ENCODE peak calls at places on chromosomes 16 and 17, in nine cellular contexts. T is body of pancreas, F is sigmoid colon, J is neural progenitor cell, M is mammary epithelial cell, Z is suprapubic skin, V is keratinocyte, X is esophagus squamous epithelium, Q is bronchial epithelial cell. W is an unnamed sample.
A peak's percentile ranks its signal among the peaks of the same experiment; 100 is the strongest.

GRCh38 chr17:43994272-43995149 is 9.9 kb upstream of the NAGS start:
- DNase-seq in J (peak; percentile 86), F (peak; percentile 83), T (peak; percentile 70), Q (no peak), V (no peak), X (no peak), M (peak; percentile 28), Z (no peak), W (peak; percentile 81)

GRCh38 chr17:60102632-60103047 is 23.9 kb upstream of the HEATR6 start:
- DNase-seq in J (no peak), M (no peak), T (no peak), Z (no peak), V (peak; percentile 13), F (no peak), Q (peak; percentile 63), X (no peak), W (no peak)

GRCh38 chr17:28227278-28228108 is 91.5 kb upstream of the TMEM97 start:
- DNase-seq in Q (peak; percentile 78), F (no peak), X (no peak), T (peak; percentile 98), V (peak; percentile 52), M (peak; percentile 73), J (peak; percentile 99), Z (peak; percentile 78), W (peak; percentile 93)

GRCh38 chr16:1776672-1776955 is 3.7 kb upstream of the MRPS34 start:
- DNase-seq in X (no peak), Z (no peak), M (no peak), F (no peak), V (no peak), T (no peak), Q (no peak), J (no peak), W (no peak)

GRCh38 chr16:5709889-5710288 is 612.3 kb upstream of the EEF2KMT start:
- DNase-seq in J (peak; percentile 82), V (no peak), T (no peak), Q (no peak), F (no peak), Z (no peak), X (no peak), M (no peak), W (peak; percentile 61)

GRCh38 chr16:57576429-57576870 is 34.0 kb downstream of the ADGRG5 start:
- DNase-seq in Q (peak; percentile 55), X (no peak), Z (no peak), V (peak; percentile 36), M (peak; percentile 38), T (peak; percentile 84), F (peak; percentile 78), J (peak; percentile 86), W (peak; percentile 84)

GRCh38 chr17:2796164-2797140 is at the start of gene RAP1GAP2:
- DNase-seq in F (peak; percentile 77), T (no peak), Q (no peak), X (peak; percentile 46), Z (no peak), M (no peak), V (no peak), J (no peak), W (no peak)

GRCh38 chr17:82098169-82098938 is at the start of gene FASN:
- DNase-seq in Q (peak; percentile 79), Z (peak; percentile 98), V (peak; percentile 58), M (peak; percentile 93), X (peak; percentile 58), F (peak; percentile 97), T (peak; percentile 94), J (peak; percentile 99), W (peak; percentile 98)

GRCh38 chr16:19071811-19072777 is 4.7 kb downstream of the COQ7 start:
- DNase-seq in Q (peak; percentile 57), J (peak; percentile 66), T (peak; percentile 54), V (no peak), X (no peak), Z (no peak), F (no peak), M (peak; percentile 53), W (peak; percentile 77)

GRCh38 chr17:49723423-49723822 is 15.7 kb upstream of the SLC35B1 start:
- DNase-seq in X (no peak), T (peak; percentile 32), F (peak; percentile 94), J (no peak), M (no peak), Q (no peak), V (no peak), Z (no peak), W (no peak)

GRCh38 chr16:68370921-68371651 is 60.3 kb downstream of the PRMT7 start:
- DNase-seq in T (no peak), J (no peak), X (no peak), Z (no peak), M (no peak), V (no peak), Q (no peak), F (no peak), W (no peak)

GRCh38 chr17:31388770-31389672 is 2.5 kb upstream of the RAB11FIP4 start:
- DNase-seq in Q (no peak), Z (no peak), M (no peak), J (peak; percentile 70), F (no peak), X (no peak), T (peak; percentile 18), V (no peak), W (peak; percentile 30)

GRCh38 chr17:1002771-1003555 is 6.0 kb downstream of the TIMM22 start:
- DNase-seq in X (no peak), V (no peak), F (no peak), Z (no peak), M (no peak), T (no peak), J (no peak), Q (no peak), W (no peak)

GRCh38 chr17:4198995-4199394 is 56.0 kb downstream of the CYB5D2 start:
- DNase-seq in M (no peak), Z (no peak), F (no peak), Q (no peak), J (no peak), V (no peak), T (no peak), X (no peak), W (no peak)

GRCh38 chr17:82942166-82943130 is 102.6 kb upstream of the ZNF750 start:
- DNase-seq in V (no peak), Q (no peak), X (no peak), M (no peak), T (peak; percentile 4), F (peak; percentile 50), J (no peak), Z (no peak), W (no peak)

GRCh38 chr16:77584205-77584859 is 138.0 kb upstream of the NUDT7 start:
- DNase-seq in J (peak; percentile 70), F (no peak), Z (no peak), X (no peak), V (no peak), T (peak; percentile 50), Q (peak; percentile 63), M (peak; percentile 47), W (peak; percentile 74)

DNA sequence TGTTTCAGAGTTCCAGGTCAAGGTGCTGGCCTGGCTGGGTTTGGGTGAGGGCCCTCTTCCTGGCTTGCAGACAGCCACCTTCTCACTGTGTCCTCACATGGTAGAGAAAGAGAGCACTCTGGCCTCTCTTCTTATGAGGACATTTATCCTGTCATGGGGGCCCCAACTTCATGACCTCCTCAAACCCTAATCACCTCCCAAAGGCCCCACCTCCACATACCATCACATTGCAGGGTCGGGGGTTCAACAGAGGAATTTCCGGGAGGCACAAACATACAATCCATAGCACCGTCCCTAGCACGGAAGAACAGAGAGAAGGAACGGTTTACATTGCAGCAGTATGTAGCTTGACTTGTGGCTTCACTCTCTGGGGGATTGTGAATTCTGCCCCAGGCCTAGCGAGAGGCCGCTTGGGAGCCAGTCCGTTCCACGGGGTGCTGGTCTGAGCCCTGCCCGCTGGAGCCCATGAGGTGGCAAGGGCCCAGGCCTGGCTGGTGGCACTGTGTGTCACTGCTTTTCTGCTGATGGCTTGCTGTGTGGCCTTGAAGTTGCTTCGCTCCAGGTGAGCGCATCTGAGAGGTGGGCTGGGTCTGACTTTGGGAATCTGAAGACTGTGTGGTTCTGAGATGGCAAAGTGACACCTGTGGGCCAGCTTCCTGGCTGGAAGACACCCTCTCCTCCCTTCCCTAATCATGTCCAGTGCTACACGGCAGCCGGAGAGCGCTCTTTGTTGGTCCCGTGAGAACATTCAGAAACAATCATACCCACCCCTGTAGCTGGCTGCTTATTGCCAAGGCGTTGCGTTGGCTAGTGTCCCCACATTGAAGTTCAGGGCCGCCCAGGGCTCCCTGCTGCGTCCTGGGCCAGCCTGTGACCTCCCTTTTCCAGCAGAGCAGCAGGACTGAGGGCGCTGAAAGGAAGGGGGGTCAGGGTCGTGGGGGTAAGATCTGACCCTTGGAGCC is 98.3 kb downstream of the CMIP start:
- DNase-seq in J (no peak), X (no peak), Q (no peak), F (no peak), T (no peak), V (no peak), Z (no peak), M (no peak), W (no peak)
- H3K36me3 ChIP-seq in J (no peaks in the 10 kb centered on the region), X (no peaks in the 10 kb centered on the region), Q (peaks cover 5% of the 10 kb centered on the region), F (no peaks in the 10 kb centered on the region), T (no peaks in the 10 kb centered on the region), V (peaks cover 12% of the 10 kb centered on the region), Z (no peaks in the 10 kb centered on the region), M (no peaks in the 10 kb centered on the region), W (no peaks in the 10 kb centered on the region)

GRCh38 chr16:66717112-66717675 is 20.7 kb upstream of the CMTM4 start:
- DNase-seq in T (no peak), J (peak; percentile 61), F (no peak), X (no peak), V (no peak), M (no peak), Z (no peak), Q (no peak), W (peak; percentile 54)
- TF ChIP-seq CTCF in T (no peak), J (peak; percentile 59), F (peak; percentile 33), X (peak; percentile 18), V (peak; percentile 41), M (no peak), Z (no peak), Q (peak; percentile 48), W (peak; percentile 51)

DNA sequence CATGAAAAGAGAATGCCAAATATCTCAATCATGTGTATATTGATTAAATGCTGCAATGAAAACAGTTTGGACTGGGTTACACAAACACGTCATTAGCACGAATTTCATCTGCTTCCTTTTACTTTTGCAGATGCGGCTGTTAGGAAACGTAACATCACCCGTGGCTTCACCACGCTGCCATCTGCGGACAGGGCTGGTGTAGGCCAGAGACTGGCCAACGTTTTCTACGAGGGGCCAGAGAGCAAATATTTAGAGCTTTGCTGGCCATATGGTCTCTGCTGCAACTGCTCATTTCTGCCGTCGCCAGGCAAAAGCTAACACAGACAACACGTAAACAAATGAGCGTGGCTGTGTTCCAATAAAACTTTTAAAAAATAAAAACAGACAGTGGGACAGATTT is 96.5 kb downstream of the ENGASE start:
- DNase-seq in M (no peak), V (no peak), J (no peak), Q (no peak), X (no peak), T (no peak), Z (no peak), F (no peak), W (no peak)
- H3K27me3 ChIP-seq in M (peaks cover 7% of the 10 kb centered on the region), V (peaks cover 37% of the 10 kb centered on the region), J (no peaks in the 10 kb centered on the region), Q (peaks cover 2% of the 10 kb centered on the region), X (no peaks in the 10 kb centered on the region), T (no peaks in the 10 kb centered on the region), Z (peaks cover 65% of the 10 kb centered on the region), F (no peaks in the 10 kb centered on the region), W (no peaks in the 10 kb centered on the region)

DNA sequence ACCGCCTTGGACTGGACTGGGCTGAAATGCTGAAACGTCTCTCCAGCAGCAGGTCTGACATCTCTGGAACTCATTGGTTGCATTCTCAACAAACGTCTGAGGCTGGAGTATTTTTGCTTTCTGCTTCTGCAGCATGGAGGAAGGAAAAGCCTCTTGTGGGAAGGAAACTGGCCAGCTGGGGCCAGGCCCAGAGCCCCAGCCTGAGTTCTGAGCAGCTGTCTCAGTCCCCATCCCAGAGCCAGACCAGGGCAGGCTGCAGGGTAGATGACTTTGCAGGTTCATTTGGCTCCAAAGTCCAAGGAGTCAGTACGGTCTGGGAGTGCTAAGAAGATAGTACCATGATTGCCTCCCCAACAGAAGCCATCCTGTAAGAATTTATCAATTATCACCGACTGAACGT is 18.2 kb downstream of the TEKT3 start:
- DNase-seq in Q (no peak), X (no peak), M (no peak), T (no peak), F (no peak), Z (no peak), J (no peak), V (no peak), W (no peak)
- H3K36me3 ChIP-seq in Q (no peaks in the 10 kb centered on the region), X (no peaks in the 10 kb centered on the region), M (no peaks in the 10 kb centered on the region), T (no peaks in the 10 kb centered on the region), F (no peaks in the 10 kb centered on the region), Z (no peaks in the 10 kb centered on the region), J (no peaks in the 10 kb centered on the region), V (no peaks in the 10 kb centered on the region), W (no peaks in the 10 kb centered on the region)

W was measured in hepatocyte.